ENCODE peak calls at places on chromosomes 3 and 15, in six cellular contexts. R is mesenchymal stem cell, S is neuronal stem cell, X is mesendoderm, Y is IMR-90, Q is H1. G is an unnamed sample.

GRCh38 chr3:108822167-108822897 is at the start of gene TRAT1:
- DNase-seq in Y (no peak), R (no peak), X (no peak), S (no peak), Q (no peak), G (no peak)

GRCh38 chr3:196694202-196694638 is 17.8 kb downstream of the CEP19 start:
- DNase-seq in Y (peak), R (no peak), S (no peak), Q (no peak), X (no peak), G (no peak)

GRCh38 chr15:80586141-80586540 is 109.0 kb upstream of the ABHD17C start:
- DNase-seq in R (no peak), X (no peak), Y (no peak), Q (no peak), S (no peak), G (no peak)

GRCh38 chr3:151804267-151804666 is 9.6 kb upstream of the AADAC start:
- DNase-seq in R (no peak), S (no peak), Y (no peak), Q (no peak), X (no peak), G (no peak)

GRCh38 chr15:60695713-60696522 is 217.0 kb upstream of the ICE2 start:
- DNase-seq in Q (no peak), Y (peak), R (peak), S (no peak), X (no peak), G (no peak)

GRCh38 chr3:175224051-175224450 is 364.9 kb downstream of the NAALADL2 start:
- DNase-seq in X (peak), S (no peak), R (no peak), Y (no peak), Q (no peak), G (no peak)

GRCh38 chr3:11173828-11174465 is 19.7 kb downstream of the HRH1 start:
- DNase-seq in X (no peak), R (no peak), Y (no peak), S (no peak), Q (no peak), G (no peak)

GRCh38 chr15:98076021-98076816 is 115.7 kb downstream of the ARRDC4 start:
- DNase-seq in S (no peak), Y (no peak), X (peak), Q (no peak), R (peak), G (no peak)

GRCh38 chr3:132231633-132232032 is 85.6 kb upstream of the ACP3 start:
- DNase-seq in Q (no peak), S (no peak), Y (peak), R (peak), X (peak), G (peak)

GRCh38 chr3:8980756-8981257 is 17.5 kb upstream of the RAD18 start:
- DNase-seq in R (no peak), Y (no peak), Q (no peak), S (no peak), X (no peak), G (no peak)

GRCh38 chr15:75640483-75641175 is 605 bp upstream of the IMP3 start:
- DNase-seq in Q (no peak), R (peak), S (no peak), Y (peak), X (peak), G (peak)

GRCh38 chr15:25670025-25670554 is 193.0 kb downstream of the ATP10A start:
- DNase-seq in R (peak), S (peak), X (peak), Q (peak), Y (peak), G (peak)

GRCh38 chr3:110414851-110415250 is 656.8 kb upstream of the NECTIN3 start:
- DNase-seq in R (peak), S (no peak), X (no peak), Q (no peak), Y (peak), G (no peak)

GRCh38 chr15:88653200-88654064 is 14.6 kb downstream of the ISG20 start:
- DNase-seq in S (no peak), R (no peak), X (no peak), Q (peak), Y (no peak), G (no peak)

GRCh38 chr3:131083190-131083863 is 56.6 kb downstream of the NEK11 start:
- DNase-seq in Q (no peak), Y (no peak), X (peak), S (no peak), R (no peak), G (no peak)

GRCh38 chr15:34889486-34889885 is 80.1 kb downstream of the AQR start:
- DNase-seq in Y (peak), Q (no peak), X (no peak), S (no peak), R (peak), G (peak)

GRCh38 chr3:187136936-187137335 is 2.4 kb downstream of the RPL39L start:
- DNase-seq in X (no peak), S (no peak), Y (peak), R (peak), Q (no peak), G (no peak)

GRCh38 chr3:187639912-187640822 is 30.0 kb downstream of the SST start:
- DNase-seq in Q (no peak), R (no peak), Y (no peak), X (peak), S (no peak), G (no peak)

GRCh38 chr15:90558182-90558581 is 28.5 kb downstream of the CRTC3 start:
- DNase-seq in X (no peak), Q (no peak), Y (no peak), R (peak), S (no peak), G (no peak)

GRCh38 chr3:178310833-178311380 is 225.3 kb upstream of the KCNMB2 start:
- DNase-seq in S (peak), R (no peak), Y (no peak), X (no peak), Q (no peak), G (no peak)

GRCh38 chr3:120622870-120623718 is 27.0 kb downstream of the NDUFB4 start:
- DNase-seq in S (no peak), R (no peak), Y (peak), Q (peak), X (peak), G (peak)

GRCh38 chr3:179653777-179654117 is 907 bp downstream of the USP13 start:
- DNase-seq in X (no peak), R (no peak), Y (no peak), S (no peak), Q (no peak), G (no peak)

GRCh38 chr3:147619925-147620580 is 210.9 kb downstream of the ZIC1 start:
- DNase-seq in R (no peak), X (no peak), Q (no peak), S (no peak), Y (no peak), G (no peak)

GRCh38 chr15:40238481-40238926 is 359 bp upstream of the PAK6 start:
- DNase-seq in R (no peak), S (no peak), Q (peak), Y (no peak), X (no peak), G (no peak)

GRCh38 chr3:14537590-14538450 is 2.3 kb downstream of the GRIP2 start:
- DNase-seq in S (no peak), X (peak), Y (no peak), R (no peak), Q (no peak), G (no peak)

GRCh38 chr15:26598704-26599103 is 174.2 kb downstream of the GABRB3 start:
- DNase-seq in Y (no peak), Q (no peak), S (no peak), X (no peak), R (no peak), G (no peak)

GRCh38 chr3:67635257-67635656 is 19.2 kb downstream of the SUCLG2 start:
- DNase-seq in S (no peak), Y (peak), X (no peak), R (peak), Q (no peak), G (no peak)

GRCh38 chr3:65181397-65181871 is 493.6 kb upstream of the ADAMTS9 start:
- DNase-seq in Q (no peak), R (no peak), X (peak), Y (no peak), S (no peak), G (no peak)

GRCh38 chr15:101043011-101043410 is 123.9 kb downstream of the LRRK1 start:
- DNase-seq in Q (peak), R (no peak), S (no peak), X (no peak), Y (no peak), G (no peak)

GRCh38 chr15:88649286-88649733 is 10.5 kb downstream of the ISG20 start:
- DNase-seq in X (peak), Q (no peak), Y (peak), R (peak), S (no peak), G (peak)

GRCh38 chr3:150075417-150075865 is 104.7 kb upstream of the PFN2 start:
- DNase-seq in Y (no peak), S (no peak), Q (no peak), R (no peak), X (no peak), G (peak)

GRCh38 chr3:140447991-140448390 is 229.9 kb upstream of the TRIM42 start:
- DNase-seq in R (no peak), Y (no peak), S (no peak), Q (no peak), X (no peak), G (no peak)

GRCh38 chr15:77622212-77622941 is 10.3 kb downstream of the LINGO1 start:
- DNase-seq in Q (no peak), X (peak), Y (no peak), R (peak), S (no peak), G (no peak)
- H3K18ac ChIP-seq in Q (peak), X (peak), Y (no peak), R (peak), S (peak), G (peak)

GRCh38 chr15:93088981-93089854 is at the start of gene RGMA:
- DNase-seq in R (no peak), S (peak), Y (no peak), Q (peak), X (peak), G (no peak)

GRCh38 chr15:93089855-93090305 is 869 bp upstream of the RGMA start:
- DNase-seq in S (no peak), R (no peak), X (no peak), Y (no peak), Q (no peak), G (no peak)

GRCh38 chr15:93088200-93088980 is 621 bp downstream of the RGMA start:
- DNase-seq in X (peak), Q (peak), S (peak), R (peak), Y (no peak), G (peak)

GRCh38 chr15:93086791-93087190 is 2.2 kb downstream of the RGMA start:
- DNase-seq in S (no peak), R (no peak), Y (no peak), Q (no peak), X (no peak), G (no peak)

GRCh38 chr15:93087825-93088199 is 1.2 kb downstream of the RGMA start:
- DNase-seq in Y (peak), S (peak), Q (peak), X (peak), R (peak), G (peak)
- H3K4me3 ChIP-seq in Y (no peak), S (peak), Q (peak), X (no peak), R (no peak), G (no peak)

DNA sequence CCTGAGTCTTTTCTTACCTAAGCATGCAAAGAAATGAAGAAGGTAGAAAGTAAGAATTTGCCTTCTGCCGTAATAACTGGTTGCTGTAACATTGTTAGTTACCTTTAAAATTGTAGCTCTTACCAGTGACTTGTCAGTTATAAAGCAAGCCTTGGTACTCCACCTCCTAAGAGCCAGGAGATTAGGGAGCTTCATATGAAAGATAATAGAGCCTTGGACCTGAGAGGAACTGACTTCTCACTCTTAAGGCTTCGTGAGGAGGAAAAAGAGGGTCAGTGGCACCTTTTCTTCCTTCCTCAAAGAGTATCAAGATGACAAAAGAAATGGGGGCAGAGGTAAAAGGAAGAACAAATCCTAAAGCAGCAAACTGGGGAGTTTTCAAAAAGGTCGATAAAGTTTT is 847.2 kb upstream of the ALCAM start:
- DNase-seq in S (no peak), R (no peak), X (peak), Y (no peak), Q (no peak), G (no peak)
- H3K18ac ChIP-seq in S (no peak), R (no peak), X (no peak), Y (no peak), Q (no peak), G (no peak)

DNA sequence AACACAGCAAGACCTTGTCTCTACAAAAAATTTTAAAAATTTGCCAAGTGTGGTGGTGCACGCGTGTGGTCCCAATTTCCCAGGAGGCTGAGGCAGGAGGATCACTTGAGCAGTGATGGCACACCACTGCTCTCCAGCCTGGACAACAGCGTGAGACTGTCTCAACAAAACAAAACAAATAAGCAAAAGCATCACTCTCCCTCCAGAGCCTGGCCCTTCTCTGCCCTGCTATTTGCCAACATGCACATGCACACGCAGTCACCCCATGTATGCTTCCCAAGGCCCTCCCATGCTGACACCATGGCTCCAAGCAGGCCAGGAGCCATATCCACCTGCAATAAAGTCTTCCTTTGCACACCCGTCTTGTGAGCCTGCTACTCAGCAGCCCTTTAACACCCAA is 2.1 kb downstream of the KIF9 start:
- DNase-seq in R (no peak), S (no peak), X (no peak), Q (no peak), Y (no peak), G (no peak)
- H3K4me3 ChIP-seq in R (no peak), S (no peak), X (no peak), Q (no peak), Y (no peak), G (no peak)

GRCh38 chr3:51382947-51383578 is 2.0 kb upstream of the MANF start:
- DNase-seq in R (no peak), S (no peak), Q (no peak), Y (no peak), X (no peak), G (no peak)

GRCh38 chr3:51385621-51386091 is 565 bp downstream of the MANF start:
- DNase-seq in Q (no peak), Y (no peak), S (no peak), R (peak), X (no peak), G (peak)

GRCh38 chr3:51384730-51385473 is at the start of gene MANF:
- DNase-seq in S (peak), R (peak), Y (peak), Q (peak), X (peak), G (peak)

GRCh38 chr3:51382076-51382745 is 2.9 kb upstream of the MANF start:
- DNase-seq in Q (no peak), R (no peak), Y (no peak), S (no peak), X (peak), G (no peak)

GRCh38 chr3:51384145-51384729 is 854 bp upstream of the MANF start:
- DNase-seq in R (no peak), Y (no peak), S (no peak), X (peak), Q (peak), G (peak)
- H3K18ac ChIP-seq in R (peak), Y (peak), S (peak), X (peak), Q (peak), G (peak)

GRCh38 chr15:32718082-32718821 is 448 bp downstream of the GREM1 start:
- DNase-seq in Q (no peak), X (peak), S (peak), Y (no peak), R (peak), G (no peak)

GRCh38 chr15:32718822-32719716 is 1.3 kb downstream of the GREM1 start:
- DNase-seq in R (peak), S (peak), Y (no peak), X (peak), Q (peak), G (no peak)

GRCh38 chr15:32723171-32723948 is 5.6 kb downstream of the GREM1 start:
- DNase-seq in R (no peak), S (no peak), X (no peak), Q (no peak), Y (no peak), G (no peak)

GRCh38 chr15:32721594-32721993 is 3.8 kb downstream of the GREM1 start:
- DNase-seq in Q (no peak), Y (peak), X (no peak), R (no peak), S (no peak), G (no peak)

DNA sequence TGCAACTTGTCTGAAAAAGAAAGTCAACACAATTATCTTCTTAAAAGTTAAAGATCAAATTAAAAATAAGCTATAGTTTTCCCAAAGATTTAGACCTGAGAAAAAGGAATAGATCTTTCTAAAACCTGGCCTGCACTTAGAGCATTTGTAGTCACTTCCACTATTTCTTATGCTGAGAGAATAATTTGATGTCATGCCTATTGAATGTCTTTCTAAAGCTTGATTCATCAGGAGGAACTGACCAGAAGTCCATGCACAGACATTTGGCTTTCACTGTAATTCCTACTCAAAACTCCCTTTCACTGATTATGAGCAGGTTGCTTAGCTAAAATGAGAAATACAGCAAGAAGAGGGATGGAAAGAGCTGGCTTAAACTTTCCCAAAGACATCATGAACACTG is 4.3 kb downstream of the GREM1 start:
- DNase-seq in Q (no peak), S (no peak), R (no peak), X (no peak), Y (peak), G (no peak)
- H3K4me3 ChIP-seq in Q (no peak), S (no peak), R (no peak), X (no peak), Y (no peak), G (no peak)

GRCh38 chr3:128123538-128124368 is at the start of gene RUVBL1:
- DNase-seq in R (peak), S (peak), Q (peak), Y (peak), X (peak), G (peak)
- H3K18ac ChIP-seq in R (peak), S (peak), Q (peak), Y (peak), X (no peak), G (peak)